ENCODE peak calls at places on chromosomes 6 and 20, in five cellular contexts. One of them, this sample, is unnamed.

GRCh38 chr6:35668708-35669440 is 19.8 kb downstream of the FKBP5 start:
- DNase-seq in retinal pigment epithelial cell: no peak
- DNase-seq in endodermal cell: no peak
- DNase-seq in CD8-positive, alpha-beta T cell: no peak
- DNase-seq in RWPE2: no peak
- DNase-seq in this sample: no peak

GRCh38 chr6:124879992-124880355 is 82.3 kb upstream of the RNF217 start:
- DNase-seq in endodermal cell: no peak
- DNase-seq in RWPE2: no peak
- DNase-seq in retinal pigment epithelial cell: no peak
- DNase-seq in CD8-positive, alpha-beta T cell: no peak
- DNase-seq in this sample: no peak

GRCh38 chr6:1610497-1611321 is 994 bp downstream of the FOXC1 start:
- DNase-seq in CD8-positive, alpha-beta T cell: no peak
- DNase-seq in RWPE2: no peak
- DNase-seq in endodermal cell: peak; percentile 79
- DNase-seq in retinal pigment epithelial cell: no peak
- DNase-seq in this sample: no peak

GRCh38 chr20:40279390-40279789 is 409.6 kb downstream of the MAFB start:
- DNase-seq in endodermal cell: peak; percentile 58
- DNase-seq in RWPE2: no peak
- DNase-seq in retinal pigment epithelial cell: no peak
- DNase-seq in CD8-positive, alpha-beta T cell: no peak
- DNase-seq in this sample: no peak

GRCh38 chr6:29589423-29590048 is 4.6 kb downstream of the OR2H2 start:
- DNase-seq in CD8-positive, alpha-beta T cell: peak; percentile 16
- DNase-seq in RWPE2: no peak
- DNase-seq in endodermal cell: peak; percentile 86
- DNase-seq in retinal pigment epithelial cell: no peak
- DNase-seq in this sample: no peak

GRCh38 chr6:33124525-33124901 is 48.7 kb downstream of the HLA-DPB1 start:
- DNase-seq in endodermal cell: no peak
- DNase-seq in RWPE2: no peak
- DNase-seq in CD8-positive, alpha-beta T cell: no peak
- DNase-seq in retinal pigment epithelial cell: no peak
- DNase-seq in this sample: no peak

GRCh38 chr6:35185302-35185681 is 28.5 kb upstream of the SCUBE3 start:
- DNase-seq in endodermal cell: no peak
- DNase-seq in CD8-positive, alpha-beta T cell: no peak
- DNase-seq in retinal pigment epithelial cell: no peak
- DNase-seq in RWPE2: no peak
- DNase-seq in this sample: no peak

GRCh38 chr6:170068496-170068895 is 222.4 kb downstream of the DLL1 start:
- DNase-seq in RWPE2: peak; percentile 29
- DNase-seq in CD8-positive, alpha-beta T cell: no peak
- DNase-seq in retinal pigment epithelial cell: no peak
- DNase-seq in endodermal cell: no peak
- DNase-seq in this sample: no peak

GRCh38 chr6:1552296-1552761 is 57.4 kb upstream of the FOXC1 start:
- DNase-seq in endodermal cell: no peak
- DNase-seq in RWPE2: no peak
- DNase-seq in CD8-positive, alpha-beta T cell: no peak
- DNase-seq in retinal pigment epithelial cell: no peak
- DNase-seq in this sample: no peak

GRCh38 chr6:72218125-72218524 is 331.8 kb downstream of the RIMS1 start:
- DNase-seq in RWPE2: no peak
- DNase-seq in CD8-positive, alpha-beta T cell: no peak
- DNase-seq in endodermal cell: peak; percentile 91
- DNase-seq in retinal pigment epithelial cell: no peak
- DNase-seq in this sample: no peak

GRCh38 chr6:129440691-129441090 is 269.3 kb downstream of the ARHGAP18 start:
- DNase-seq in endodermal cell: peak; percentile 65
- DNase-seq in CD8-positive, alpha-beta T cell: no peak
- DNase-seq in RWPE2: no peak
- DNase-seq in retinal pigment epithelial cell: no peak
- DNase-seq in this sample: no peak

GRCh38 chr6:164695896-164696295 is 613.5 kb downstream of the C6orf118 start:
- DNase-seq in endodermal cell: no peak
- DNase-seq in RWPE2: no peak
- DNase-seq in CD8-positive, alpha-beta T cell: no peak
- DNase-seq in retinal pigment epithelial cell: no peak
- DNase-seq in this sample: no peak

GRCh38 chr20:23018941-23019340 is 16.2 kb upstream of the SSTR4 start:
- DNase-seq in endodermal cell: no peak
- DNase-seq in retinal pigment epithelial cell: no peak
- DNase-seq in RWPE2: no peak
- DNase-seq in CD8-positive, alpha-beta T cell: no peak
- DNase-seq in this sample: no peak

GRCh38 chr6:124961784-124962611 is at the start of gene RNF217:
- DNase-seq in retinal pigment epithelial cell: no peak
- DNase-seq in endodermal cell: peak; percentile 81
- DNase-seq in RWPE2: peak; percentile 67
- DNase-seq in CD8-positive, alpha-beta T cell: no peak
- DNase-seq in this sample: no peak

GRCh38 chr6:12328701-12329100 is 38.5 kb downstream of the EDN1 start:
- DNase-seq in endodermal cell: no peak
- DNase-seq in RWPE2: no peak
- DNase-seq in retinal pigment epithelial cell: no peak
- DNase-seq in CD8-positive, alpha-beta T cell: no peak
- DNase-seq in this sample: no peak

GRCh38 chr6:21801786-21802610 is 208.4 kb downstream of the SOX4 start:
- DNase-seq in endodermal cell: no peak
- DNase-seq in retinal pigment epithelial cell: no peak
- DNase-seq in RWPE2: no peak
- DNase-seq in CD8-positive, alpha-beta T cell: no peak
- DNase-seq in this sample: no peak

GRCh38 chr6:16028966-16029365 is 99.9 kb upstream of the MYLIP start:
- DNase-seq in endodermal cell: no peak
- DNase-seq in CD8-positive, alpha-beta T cell: no peak
- DNase-seq in retinal pigment epithelial cell: no peak
- DNase-seq in RWPE2: no peak
- DNase-seq in this sample: no peak

DNA sequence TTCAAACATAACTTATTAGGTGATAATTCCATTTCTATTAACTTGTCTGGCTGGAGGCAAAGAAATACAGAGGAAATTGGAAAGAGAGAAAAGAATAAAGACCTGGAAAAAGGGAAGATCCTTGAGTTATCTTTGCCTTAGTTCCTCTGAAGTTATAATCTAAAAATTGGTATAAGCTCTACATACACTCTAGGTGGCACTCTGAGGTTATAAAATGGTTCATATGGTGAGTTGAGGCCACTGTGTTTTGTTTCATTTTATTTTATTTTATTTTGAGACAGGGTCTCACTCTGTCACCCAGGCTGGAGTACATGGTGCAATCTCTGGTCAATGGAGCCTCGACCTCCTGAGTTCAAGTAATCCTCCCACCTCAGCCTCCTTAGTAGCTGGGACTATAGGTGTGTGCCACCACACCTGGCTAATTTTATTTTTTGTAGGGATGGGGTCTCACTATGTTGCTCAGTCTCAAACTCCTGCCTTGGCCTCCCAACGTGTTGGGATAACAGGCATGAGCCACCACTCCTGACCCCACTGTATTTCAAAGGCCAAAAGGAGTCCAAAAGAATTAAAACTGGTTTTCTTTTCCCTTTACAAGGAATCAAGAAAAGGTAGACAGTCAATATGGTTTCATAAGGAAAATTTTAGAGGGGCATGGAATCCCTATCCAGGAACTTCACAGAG is 19.4 kb downstream of the GPX6 start:
- DNase-seq in endodermal cell: peak; percentile 22
- DNase-seq in retinal pigment epithelial cell: no peak
- DNase-seq in RWPE2: no peak
- DNase-seq in CD8-positive, alpha-beta T cell: no peak
- DNase-seq in this sample: no peak
- TF ChIP-seq CTCF in endodermal cell: peak; percentile 36
- TF ChIP-seq CTCF in retinal pigment epithelial cell: peak; percentile 13
- TF ChIP-seq CTCF in RWPE2: peak; percentile 53
- TF ChIP-seq CTCF in CD8-positive, alpha-beta T cell: no peak
- TF ChIP-seq CTCF in this sample: peak; percentile 57

GRCh38 chr20:25316506-25317190 is 68.8 kb downstream of the PYGB start:
- DNase-seq in RWPE2: no peak
- DNase-seq in endodermal cell: no peak
- DNase-seq in CD8-positive, alpha-beta T cell: no peak
- DNase-seq in retinal pigment epithelial cell: no peak
- DNase-seq in this sample: no peak

GRCh38 chr20:25313608-25314007 is 65.7 kb downstream of the PYGB start:
- DNase-seq in retinal pigment epithelial cell: no peak
- DNase-seq in RWPE2: no peak
- DNase-seq in endodermal cell: no peak
- DNase-seq in CD8-positive, alpha-beta T cell: no peak
- DNase-seq in this sample: no peak

GRCh38 chr20:25317351-25318075 is 69.6 kb downstream of the PYGB start:
- DNase-seq in CD8-positive, alpha-beta T cell: no peak
- DNase-seq in endodermal cell: no peak
- DNase-seq in retinal pigment epithelial cell: no peak
- DNase-seq in RWPE2: no peak
- DNase-seq in this sample: no peak

GRCh38 chr20:25315418-25316210 is 67.7 kb downstream of the PYGB start:
- DNase-seq in retinal pigment epithelial cell: no peak
- DNase-seq in CD8-positive, alpha-beta T cell: no peak
- DNase-seq in endodermal cell: no peak
- DNase-seq in RWPE2: no peak
- DNase-seq in this sample: no peak

GRCh38 chr20:25314497-25315417 is 66.9 kb downstream of the PYGB start:
- DNase-seq in retinal pigment epithelial cell: no peak
- DNase-seq in endodermal cell: no peak
- DNase-seq in CD8-positive, alpha-beta T cell: no peak
- DNase-seq in RWPE2: no peak
- DNase-seq in this sample: no peak
- TF ChIP-seq CTCF in retinal pigment epithelial cell: peak; percentile 36
- TF ChIP-seq CTCF in endodermal cell: peak; percentile 52
- TF ChIP-seq CTCF in CD8-positive, alpha-beta T cell: no peak
- TF ChIP-seq CTCF in RWPE2: peak; percentile 14
- TF ChIP-seq CTCF in this sample: no peak

DNA sequence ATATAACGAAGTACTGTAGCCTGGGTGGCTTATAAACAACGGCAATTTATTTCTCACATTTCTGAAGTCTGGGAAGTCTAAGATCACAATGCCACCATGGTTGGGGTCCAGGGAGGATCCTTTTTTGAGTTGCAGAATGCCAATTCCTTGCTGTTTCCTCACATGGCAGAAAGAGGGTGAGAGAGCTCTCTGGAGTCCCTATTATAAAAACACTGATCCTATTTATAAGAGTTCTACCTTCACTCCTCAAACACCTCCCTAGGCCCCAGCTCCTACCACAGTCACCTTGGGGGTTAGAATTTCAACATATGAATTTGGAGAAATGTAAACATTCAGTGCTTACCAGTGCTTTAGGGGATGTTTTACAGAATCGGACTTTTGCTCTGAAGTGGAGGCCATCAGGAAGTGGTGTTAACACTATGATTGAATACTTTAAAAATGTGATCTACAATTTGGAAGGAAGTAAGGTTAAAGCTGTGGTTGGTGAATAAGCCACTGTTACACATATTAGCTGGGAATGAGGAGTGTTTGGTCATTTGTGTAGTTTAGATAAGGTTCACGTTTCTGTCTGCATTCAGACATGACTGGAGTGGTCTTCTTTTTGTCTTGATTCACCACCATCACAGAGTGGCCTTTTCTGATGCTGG is 79.9 kb upstream of the SPTLC3 start:
- DNase-seq in CD8-positive, alpha-beta T cell: no peak
- DNase-seq in retinal pigment epithelial cell: peak; percentile 6
- DNase-seq in endodermal cell: no peak
- DNase-seq in RWPE2: no peak
- DNase-seq in this sample: no peak
- TF ChIP-seq CTCF in CD8-positive, alpha-beta T cell: no peak
- TF ChIP-seq CTCF in retinal pigment epithelial cell: no peak
- TF ChIP-seq CTCF in endodermal cell: no peak
- TF ChIP-seq CTCF in RWPE2: peak; percentile 31
- TF ChIP-seq CTCF in this sample: no peak

GRCh38 chr20:63103402-63104311 is 96.9 kb upstream of the BHLHE23 start:
- DNase-seq in CD8-positive, alpha-beta T cell: no peak
- DNase-seq in retinal pigment epithelial cell: no peak
- DNase-seq in RWPE2: peak; percentile 77
- DNase-seq in endodermal cell: no peak
- DNase-seq in this sample: no peak
- TF ChIP-seq CTCF in CD8-positive, alpha-beta T cell: no peak
- TF ChIP-seq CTCF in retinal pigment epithelial cell: no peak
- TF ChIP-seq CTCF in RWPE2: no peak
- TF ChIP-seq CTCF in endodermal cell: no peak
- TF ChIP-seq CTCF in this sample: no peak

GRCh38 chr6:131807321-131807643 is 538 bp upstream of the ENPP1 start:
- DNase-seq in endodermal cell: no peak
- DNase-seq in retinal pigment epithelial cell: no peak
- DNase-seq in CD8-positive, alpha-beta T cell: no peak
- DNase-seq in RWPE2: no peak
- DNase-seq in this sample: no peak
- TF ChIP-seq CTCF in endodermal cell: no peak
- TF ChIP-seq CTCF in retinal pigment epithelial cell: no peak
- TF ChIP-seq CTCF in CD8-positive, alpha-beta T cell: no peak
- TF ChIP-seq CTCF in RWPE2: no peak
- TF ChIP-seq CTCF in this sample: no peak

GRCh38 chr6:100657678-100658330 is 193.1 kb upstream of the SIM1 start:
- DNase-seq in endodermal cell: no peak
- DNase-seq in retinal pigment epithelial cell: no peak
- DNase-seq in CD8-positive, alpha-beta T cell: no peak
- DNase-seq in RWPE2: no peak
- DNase-seq in this sample: no peak
- TF ChIP-seq CTCF in endodermal cell: peak; percentile 65
- TF ChIP-seq CTCF in retinal pigment epithelial cell: peak; percentile 46
- TF ChIP-seq CTCF in CD8-positive, alpha-beta T cell: peak; percentile 20
- TF ChIP-seq CTCF in RWPE2: peak; percentile 87
- TF ChIP-seq CTCF in this sample: peak; percentile 87

GRCh38 chr6:119077643-119078448 is 618 bp downstream of the FAM184A start:
- DNase-seq in CD8-positive, alpha-beta T cell: peak; percentile 25
- DNase-seq in retinal pigment epithelial cell: no peak
- DNase-seq in RWPE2: no peak
- DNase-seq in endodermal cell: peak; percentile 85
- DNase-seq in this sample: no peak
- TF ChIP-seq CTCF in CD8-positive, alpha-beta T cell: peak; percentile 26
- TF ChIP-seq CTCF in retinal pigment epithelial cell: peak; percentile 29
- TF ChIP-seq CTCF in RWPE2: peak; percentile 8
- TF ChIP-seq CTCF in endodermal cell: peak; percentile 76
- TF ChIP-seq CTCF in this sample: peak; percentile 20

GRCh38 chr6:140001005-140001404 is 626.6 kb upstream of the CITED2 start:
- DNase-seq in retinal pigment epithelial cell: no peak
- DNase-seq in CD8-positive, alpha-beta T cell: no peak
- DNase-seq in endodermal cell: no peak
- DNase-seq in RWPE2: no peak
- DNase-seq in this sample: no peak

GRCh38 chr6:139990865-139991264 is 616.4 kb upstream of the CITED2 start:
- DNase-seq in CD8-positive, alpha-beta T cell: no peak
- DNase-seq in endodermal cell: no peak
- DNase-seq in RWPE2: no peak
- DNase-seq in retinal pigment epithelial cell: peak; percentile 74
- DNase-seq in this sample: no peak

GRCh38 chr6:140001851-140002301 is 627.4 kb upstream of the CITED2 start:
- DNase-seq in retinal pigment epithelial cell: no peak
- DNase-seq in endodermal cell: no peak
- DNase-seq in CD8-positive, alpha-beta T cell: no peak
- DNase-seq in RWPE2: no peak
- DNase-seq in this sample: no peak

GRCh38 chr6:139996253-139996834 is 621.9 kb upstream of the CITED2 start:
- DNase-seq in RWPE2: no peak
- DNase-seq in CD8-positive, alpha-beta T cell: no peak
- DNase-seq in endodermal cell: peak; percentile 67
- DNase-seq in retinal pigment epithelial cell: no peak
- DNase-seq in this sample: no peak
- TF ChIP-seq CTCF in RWPE2: no peak
- TF ChIP-seq CTCF in CD8-positive, alpha-beta T cell: no peak
- TF ChIP-seq CTCF in endodermal cell: peak; percentile 72
- TF ChIP-seq CTCF in retinal pigment epithelial cell: no peak
- TF ChIP-seq CTCF in this sample: peak; percentile 24